ENCODE peak calls at places on chromosomes 11 and 22, in four cellular contexts. B is A549; W is thoracic aorta; K is CD4-positive, CD25-positive, alpha-beta regulatory T cell. P is an unnamed sample. For H3K9me3 and H3K4me1, the result is how much of the 10 kb centered on the place peaks cover.

GRCh38 chr11:86644291-86644690 is 28.1 kb downstream of the ME3 start:
- DNase-seq in B (no peak), K (no peak), W (no peak), P (no peak)

GRCh38 chr11:73578786-73579185 is 19.1 kb downstream of the FAM168A start:
- DNase-seq in B (no peak), W (no peak), K (peak), P (no peak)

GRCh38 chr22:32324505-32325415 is 32.9 kb upstream of the RFPL3 start:
- DNase-seq in K (no peak), W (no peak), B (no peak), P (no peak)

GRCh38 chr11:101835465-101836063 is 79.2 kb upstream of the CEP126 start:
- DNase-seq in W (no peak), B (no peak), K (no peak), P (no peak)

GRCh38 chr11:90235536-90235935 is 12.7 kb upstream of the CHORDC1 start:
- DNase-seq in K (no peak), W (no peak), B (no peak), P (no peak)

GRCh38 chr11:75325713-75326438 is 25.6 kb downstream of the ARRB1 start:
- DNase-seq in B (peak), W (peak), K (peak), P (no peak)

GRCh38 chr11:76803023-76803422 is 19.9 kb downstream of the TSKU start:
- DNase-seq in K (no peak), B (no peak), W (no peak), P (no peak)

GRCh38 chr22:19802881-19803735 is 42.5 kb downstream of the TBX1 start:
- DNase-seq in W (no peak), B (no peak), K (no peak), P (no peak)

GRCh38 chr22:17403906-17404305 is 34.6 kb downstream of the CECR2 start:
- DNase-seq in K (no peak), W (no peak), B (no peak), P (no peak)

GRCh38 chr22:19463491-19464469 is 15.2 kb downstream of the UFD1 start:
- DNase-seq in W (no peak), B (no peak), K (no peak), P (no peak)

GRCh38 chr11:104964247-104964646 is 4.1 kb downstream of the CASP4 start:
- DNase-seq in B (no peak), K (no peak), W (no peak), P (no peak)

GRCh38 chr22:46830001-46830715 is 67.7 kb downstream of the TBC1D22A start:
- DNase-seq in W (no peak), K (no peak), B (peak), P (no peak)

GRCh38 chr11:66875376-66875775 is 18.5 kb downstream of the LRFN4 start:
- DNase-seq in B (no peak), W (no peak), K (no peak), P (no peak)

GRCh38 chr22:39528681-39529486 is 3.7 kb downstream of the RPS19BP1 start:
- DNase-seq in B (peak), K (peak), W (peak), P (peak)

DNA sequence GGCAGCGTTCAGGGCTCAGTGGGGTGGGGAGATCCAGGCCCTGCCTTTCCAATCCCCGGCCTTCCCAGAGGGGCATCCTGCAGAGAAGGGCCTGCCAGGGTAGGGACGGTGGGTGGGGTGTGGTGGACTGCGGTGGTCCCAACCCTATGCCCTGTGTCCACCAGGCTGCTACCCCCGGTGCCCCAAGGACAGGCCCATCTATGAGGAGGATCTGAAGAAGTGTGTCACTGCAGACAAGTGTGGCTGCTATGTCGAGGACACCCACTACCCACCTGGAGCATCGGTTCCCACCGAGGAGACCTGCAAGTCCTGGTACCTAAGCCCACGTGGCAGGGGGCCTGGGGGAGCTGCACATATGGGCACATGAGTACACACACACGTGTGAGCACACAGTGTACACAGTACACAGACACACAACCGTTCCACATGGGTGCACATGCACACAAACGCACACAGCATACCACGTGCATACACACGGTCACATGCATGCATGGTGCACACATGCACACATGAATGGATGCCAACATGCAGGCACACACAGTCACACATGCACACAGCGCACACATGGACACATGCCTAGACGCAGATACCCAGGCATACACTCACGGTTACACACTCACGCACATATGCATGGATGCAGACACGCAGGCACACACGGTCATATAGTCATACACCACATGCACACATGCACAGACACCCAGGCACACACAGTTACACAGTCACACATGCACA is 16.1 kb downstream of the MUC2 start:
- DNase-seq in K (no peak), B (no peak), W (no peak), P (no peak)
- H3K9me3 ChIP-seq in K (under half), B (under half), W (under half), P (under half)

GRCh38 chr22:28907311-28908008 is 24.1 kb downstream of the ZNRF3 start:
- DNase-seq in K (no peak), B (no peak), W (no peak), P (no peak)

GRCh38 chr22:28905433-28905832 is 22.1 kb downstream of the ZNRF3 start:
- DNase-seq in W (no peak), K (no peak), B (no peak), P (no peak)

GRCh38 chr22:28904211-28904808 is 20.9 kb downstream of the ZNRF3 start:
- DNase-seq in B (no peak), W (no peak), K (no peak), P (no peak)

GRCh38 chr22:28903719-28904118 is 20.3 kb downstream of the ZNRF3 start:
- DNase-seq in W (no peak), B (no peak), K (no peak), P (no peak)

DNA sequence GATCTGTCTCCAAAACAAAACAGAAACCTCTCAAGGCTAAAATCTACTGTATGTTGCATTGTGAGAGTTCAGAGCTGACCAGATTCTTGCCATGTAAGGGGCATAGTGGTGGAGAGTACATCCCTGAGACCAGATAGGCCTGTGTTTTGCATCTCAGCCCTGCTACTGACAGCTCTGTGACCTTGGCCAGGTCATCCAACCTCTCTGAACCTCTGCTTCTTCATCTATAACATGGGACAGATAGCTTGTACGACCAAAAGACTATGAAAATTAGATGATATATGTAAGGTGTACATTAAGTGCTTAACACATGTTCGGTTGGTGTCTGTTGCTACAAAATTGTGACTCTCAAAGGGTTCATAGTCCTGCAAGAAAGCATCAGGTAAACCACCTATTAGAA is 22.9 kb downstream of the ZNRF3 start:
- DNase-seq in W (no peak), B (no peak), K (no peak), P (no peak)
- H3K4me1 ChIP-seq in W (under half), B (half or more), K (under half), P (under half)

GRCh38 chr11:132623496-132623895 is 908.8 kb downstream of the OPCML start:
- DNase-seq in B (no peak), K (no peak), W (no peak), P (no peak)

GRCh38 chr11:132631956-132632355 is 900.3 kb downstream of the OPCML start:
- DNase-seq in B (no peak), K (no peak), W (no peak), P (no peak)

GRCh38 chr11:132626446-132626845 is 905.9 kb downstream of the OPCML start:
- DNase-seq in K (no peak), W (no peak), B (no peak), P (no peak)

GRCh38 chr11:132632641-132633124 is 899.6 kb downstream of the OPCML start:
- DNase-seq in B (no peak), K (no peak), W (no peak), P (no peak)

DNA sequence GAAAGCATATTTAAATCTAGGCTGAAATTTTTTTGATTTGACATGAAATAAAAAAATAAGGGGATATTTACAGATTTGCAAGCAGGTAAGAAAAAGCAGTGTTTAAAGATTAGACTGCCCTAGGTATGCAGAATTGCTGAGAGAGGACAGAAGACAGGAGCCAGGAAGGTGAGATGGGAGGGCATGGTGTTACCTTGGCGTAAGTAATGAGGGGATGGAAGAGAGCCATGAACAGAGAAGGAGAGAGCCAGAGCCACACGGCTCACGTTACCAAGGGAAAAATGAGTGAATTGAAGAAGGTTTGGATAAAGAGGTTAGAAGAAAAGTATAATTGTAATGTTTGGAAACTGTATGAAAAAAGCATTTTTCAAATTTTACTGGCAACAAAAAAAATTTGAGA is 904.3 kb downstream of the OPCML start:
- DNase-seq in W (no peak), K (no peak), B (no peak), P (no peak)
- H3K9me3 ChIP-seq in W (under half), K (under half), B (under half), P (under half)

DNA sequence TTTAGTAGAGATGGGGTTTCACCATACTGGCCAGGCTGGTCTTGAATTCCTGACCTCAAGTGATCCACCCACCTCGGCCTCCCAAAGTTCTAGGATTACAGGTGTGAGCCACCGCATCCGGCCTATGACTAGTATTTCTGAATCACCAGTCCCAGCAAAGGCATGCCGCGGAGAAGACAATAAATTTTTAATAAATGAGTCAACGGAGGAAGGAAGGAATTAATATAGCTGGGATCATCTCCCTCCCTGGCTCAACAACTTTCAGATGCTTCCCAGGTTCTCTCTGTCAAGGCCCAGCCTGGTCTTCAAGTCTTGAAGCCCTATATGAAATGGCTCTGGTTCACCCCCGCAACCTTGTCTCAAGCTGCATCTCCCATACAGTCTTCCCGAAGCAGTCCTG is 45.7 kb downstream of the CYTH4 start:
- DNase-seq in K (no peak), B (no peak), W (no peak), P (no peak)
- H3K4me1 ChIP-seq in K (under half), B (half or more), W (under half), P (under half)

DNA sequence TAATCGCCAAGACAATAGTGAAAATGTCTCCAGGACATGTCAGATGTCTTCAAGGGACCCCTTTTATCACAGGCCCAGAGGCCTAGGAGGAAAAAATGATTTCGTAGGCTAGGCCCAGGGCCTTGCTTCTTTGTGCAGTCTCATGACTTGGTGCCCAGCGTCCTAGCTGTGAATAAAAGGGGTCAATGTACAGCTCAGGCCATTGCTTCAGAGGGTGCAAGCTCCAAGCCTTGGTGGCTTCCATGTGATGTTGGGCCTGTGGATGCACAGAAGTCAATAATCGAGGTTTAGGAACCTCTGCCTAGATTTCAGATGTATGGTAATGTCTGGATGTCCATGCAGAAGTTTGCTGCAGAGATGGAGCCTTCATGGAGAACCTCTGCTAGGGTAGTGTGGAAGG is 20.7 kb upstream of the MTMR2 start:
- DNase-seq in W (no peak), B (no peak), K (no peak), P (no peak)
- H3K9me3 ChIP-seq in W (under half), B (under half), K (under half), P (under half)

DNA sequence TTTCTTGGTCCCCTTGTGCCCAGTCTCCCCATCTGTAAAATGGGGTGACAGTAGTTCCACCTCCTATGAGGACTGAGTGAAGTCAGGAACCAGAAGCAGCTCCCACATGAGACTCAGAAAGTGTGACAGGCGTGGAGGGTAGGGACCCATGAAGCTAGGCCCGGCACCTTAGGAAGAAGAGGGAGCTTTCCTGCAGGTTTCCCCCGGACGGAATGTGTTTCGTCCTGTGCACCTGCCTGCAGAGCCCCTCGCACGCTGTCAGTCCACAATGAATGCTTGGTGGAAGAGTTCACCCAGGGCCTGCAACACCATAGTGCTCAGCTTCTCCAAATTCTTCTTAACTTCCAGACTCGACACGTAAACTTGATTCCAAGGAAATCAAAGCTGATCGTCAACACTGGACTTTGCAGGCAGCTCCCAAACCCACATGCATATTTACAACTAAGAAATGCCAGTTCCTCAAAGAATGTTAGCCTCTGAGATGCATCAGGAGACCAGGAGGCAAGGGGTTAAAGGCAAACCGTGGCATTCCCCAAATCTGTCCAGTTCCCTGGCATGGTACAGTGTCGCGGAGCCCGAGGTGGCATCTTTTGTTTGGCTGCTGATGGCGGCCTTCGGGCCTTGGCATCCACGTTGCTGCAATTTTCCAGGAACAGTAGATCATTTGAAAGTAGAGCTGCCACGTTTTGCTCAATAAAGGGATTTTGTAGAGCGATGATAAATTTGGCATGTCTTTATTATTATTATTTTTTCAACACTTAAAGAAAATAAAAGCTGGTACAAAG is 15.4 kb downstream of the LRP5 start:
- DNase-seq in W (no peak), B (no peak), K (no peak), P (no peak)
- H3K4me1 ChIP-seq in W (under half), B (under half), K (under half), P (half or more)

GRCh38 chr11:2657697-2658284 is 42.0 kb downstream of the KCNQ1OT1 start:
- DNase-seq in K (no peak), B (no peak), W (no peak), P (no peak)

GRCh38 chr11:2662430-2663299 is 37.1 kb downstream of the KCNQ1OT1 start:
- DNase-seq in K (no peak), W (no peak), B (no peak), P (no peak)

GRCh38 chr11:2662024-2662312 is 37.8 kb downstream of the KCNQ1OT1 start:
- DNase-seq in K (no peak), B (no peak), W (no peak), P (no peak)

GRCh38 chr11:2661173-2662023 is 38.4 kb downstream of the KCNQ1OT1 start:
- DNase-seq in B (no peak), W (no peak), K (no peak), P (no peak)

DNA sequence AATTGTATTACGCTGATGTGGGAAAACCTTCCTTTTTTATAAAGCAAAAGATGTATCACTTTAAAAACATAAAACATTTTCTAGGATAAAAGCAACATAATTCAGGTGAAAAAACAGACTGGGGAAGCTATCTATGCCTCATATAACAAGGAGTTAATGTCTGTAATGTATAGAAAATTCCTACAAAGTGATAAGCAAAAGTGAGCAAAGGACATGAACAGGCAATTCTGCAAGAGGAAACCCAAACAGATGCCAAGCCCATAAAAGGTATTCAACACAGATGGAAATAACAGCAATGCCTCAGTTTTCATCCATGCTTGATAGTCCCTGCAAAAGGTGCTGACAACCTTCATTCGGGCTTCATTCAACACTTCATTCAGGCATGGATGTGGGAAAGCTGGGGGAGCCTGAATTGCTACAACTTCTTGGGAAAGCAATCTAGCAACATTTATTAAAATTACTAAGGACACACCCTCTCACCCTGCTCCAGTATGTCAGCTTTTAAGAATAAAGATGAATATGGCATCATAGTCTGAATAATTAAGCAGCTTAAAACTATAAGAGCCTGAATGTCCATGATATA is 39.3 kb downstream of the KCNQ1OT1 start:
- DNase-seq in K (no peak), W (no peak), B (no peak), P (no peak)
- H3K9me3 ChIP-seq in K (under half), W (under half), B (half or more), P (under half)